ENCODE peak calls at places on chromosomes 1 and 21, in six cellular contexts. R is AG09309, M is right atrium auricular region, Z is endothelial cell of umbilical vein, L is tibial artery, T is HFF-Myc. Q is an unnamed sample.

GRCh38 chr1:247102381-247102780 is 1.8 kb downstream of the ZNF669 start:
- DNase-seq in L (no peak), M (no peak), Z (no peak), R (no peak), T (no peak), Q (peak)

GRCh38 chr21:14712121-14712520 is 166.0 kb upstream of the SAMSN1 start:
- DNase-seq in L (no peak), Z (peak), T (no peak), R (no peak), M (no peak), Q (peak)

GRCh38 chr1:246513619-246514343 is 6.7 kb upstream of the SMYD3 start:
- DNase-seq in Z (no peak), T (no peak), R (no peak), L (no peak), M (no peak), Q (no peak)

GRCh38 chr1:31381394-31382287 is 8.8 kb upstream of the FABP3 start:
- DNase-seq in T (no peak), Z (no peak), M (peak), R (no peak), L (no peak), Q (no peak)

GRCh38 chr21:35366348-35367085 is 317.4 kb upstream of the RUNX1 start:
- DNase-seq in L (no peak), T (no peak), M (no peak), R (peak), Z (no peak), Q (peak)

GRCh38 chr1:119782541-119783338 is 14.0 kb upstream of the HMGCS2 start:
- DNase-seq in L (no peak), M (no peak), T (no peak), Z (no peak), R (no peak), Q (no peak)

GRCh38 chr1:210629276-210629675 is 300.6 kb downstream of the HHAT start:
- DNase-seq in L (no peak), Z (no peak), M (no peak), R (no peak), T (no peak), Q (no peak)

GRCh38 chr1:54331843-54332688 is 74.1 kb downstream of the SSBP3 start:
- DNase-seq in R (no peak), T (no peak), Z (no peak), L (no peak), M (no peak), Q (no peak)

GRCh38 chr1:118113261-118113660 is 71.8 kb downstream of the SPAG17 start:
- DNase-seq in Z (peak), R (no peak), M (no peak), T (no peak), L (no peak), Q (no peak)

GRCh38 chr21:42089093-42089631 is 18.0 kb downstream of the UMODL1 start:
- DNase-seq in R (no peak), L (no peak), M (no peak), T (no peak), Z (no peak), Q (no peak)

DNA sequence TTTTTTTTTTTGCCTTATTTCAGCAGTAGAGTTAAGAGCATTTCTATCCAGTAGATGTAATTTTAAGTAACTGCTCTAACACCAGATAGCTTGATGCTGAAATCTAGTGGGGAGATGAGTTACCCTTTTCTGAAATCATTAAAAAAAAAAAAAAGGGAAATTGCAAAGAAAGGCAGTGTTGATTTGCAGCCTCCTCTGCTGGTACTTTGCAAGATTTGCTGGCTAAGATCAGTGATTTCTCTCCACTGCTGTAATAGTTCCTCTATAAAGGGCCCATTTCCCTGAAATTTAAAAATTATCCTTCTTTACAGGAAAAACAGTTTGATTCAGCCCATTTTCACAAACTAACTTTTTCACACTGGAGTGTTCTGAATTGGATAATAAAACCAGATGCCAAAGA is 120.6 kb downstream of the PTBP2 start:
- DNase-seq in T (no peak), Z (no peak), R (no peak), M (no peak), L (no peak), Q (peak)
- TF ChIP-seq CTCF in T (no peak), Z (no peak), R (peak), M (no peak), L (no peak), Q (peak)

DNA sequence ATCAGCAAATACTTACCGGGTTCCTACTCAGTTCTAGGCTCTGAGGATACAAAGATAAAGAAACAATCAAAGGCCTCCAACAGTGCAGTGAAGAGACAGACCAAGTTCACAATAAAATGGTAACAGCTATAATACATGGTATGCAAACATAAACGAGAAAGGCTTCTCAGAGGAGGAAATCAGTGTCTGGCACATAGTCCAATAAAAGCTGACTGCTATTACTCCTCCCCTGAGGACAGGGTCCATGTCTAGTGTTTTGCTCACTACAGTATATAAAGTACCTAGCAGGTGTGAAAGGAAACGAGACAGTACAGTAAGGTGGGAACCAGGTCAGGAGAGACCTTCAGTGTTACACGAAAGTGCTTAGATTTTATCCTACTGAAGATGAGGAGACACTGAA is 4.3 kb downstream of the RBM34 start:
- DNase-seq in T (no peak), L (no peak), R (no peak), Z (no peak), M (no peak), Q (no peak)
- H3K4me3 ChIP-seq in T (no peak), L (no peak), R (no peak), Z (no peak), M (no peak), Q (no peak)

DNA sequence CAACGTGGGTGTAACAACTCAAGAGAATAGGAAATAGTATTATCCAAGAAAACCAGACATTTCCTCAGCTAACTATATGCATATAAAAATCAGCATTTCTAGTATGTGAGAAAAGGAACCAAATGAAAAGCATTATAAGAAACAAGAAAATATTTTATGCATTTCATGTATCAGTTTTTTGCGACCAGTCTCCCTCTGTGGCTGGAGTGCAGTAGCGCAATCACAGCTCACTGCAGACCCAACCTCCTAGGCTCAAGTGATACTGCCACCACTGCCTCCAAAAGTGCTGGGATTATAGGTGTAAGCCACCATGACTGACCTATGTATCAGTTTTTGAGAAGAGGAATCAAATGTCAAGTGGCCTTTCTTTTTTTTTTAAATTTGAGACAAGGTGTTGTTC is 31.0 kb downstream of the SLC16A1 start:
- DNase-seq in L (no peak), Z (peak), R (no peak), T (no peak), M (no peak), Q (no peak)
- TF ChIP-seq CTCF in L (no peak), Z (peak), R (no peak), T (no peak), M (no peak), Q (peak)

DNA sequence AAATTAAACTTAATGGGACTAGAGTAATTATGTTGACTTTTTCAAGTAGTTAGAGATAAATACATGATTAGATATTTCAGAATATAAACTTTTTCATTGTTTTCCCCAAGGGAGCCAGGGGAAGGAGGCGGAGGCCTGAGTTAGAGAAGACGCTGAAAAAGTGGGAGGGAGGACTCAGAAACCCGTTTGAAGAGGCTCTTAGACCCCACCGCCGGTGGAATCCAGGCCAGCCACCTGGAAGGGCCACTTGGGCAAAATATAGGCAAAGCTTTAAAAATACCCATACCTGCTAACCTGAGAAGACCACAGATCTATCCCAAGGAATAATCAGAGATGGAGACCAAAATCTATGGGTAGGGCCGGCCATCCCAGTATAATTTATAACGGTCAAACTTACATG is 242.6 kb downstream of the PTPRU start:
- DNase-seq in R (no peak), Z (no peak), L (no peak), M (no peak), T (no peak), Q (no peak)
- H3K4me3 ChIP-seq in R (no peak), Z (no peak), L (no peak), M (no peak), T (no peak), Q (no peak)

DNA sequence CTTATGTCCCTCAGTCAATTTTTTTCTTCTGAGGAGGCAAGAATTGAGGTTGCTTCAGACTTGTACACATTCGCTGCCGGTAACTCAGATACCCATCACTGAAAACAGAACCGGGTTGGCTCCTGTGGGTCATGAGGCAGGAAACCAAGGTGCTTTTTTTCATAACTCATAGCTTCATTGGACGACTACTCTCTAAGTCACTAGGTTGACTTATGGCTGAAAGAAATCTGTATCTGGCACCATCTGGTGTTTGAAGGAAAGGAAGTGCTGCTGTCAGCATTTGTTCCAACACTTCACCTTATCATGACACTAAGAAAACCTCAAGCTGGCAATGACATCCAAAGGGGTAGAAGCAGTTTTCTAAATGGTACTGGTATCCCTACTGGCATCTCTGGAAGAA is 82.3 kb downstream of the TBX19 start:
- DNase-seq in L (no peak), M (no peak), R (no peak), Z (no peak), T (no peak), Q (no peak)
- TF ChIP-seq CTCF in L (no peak), M (no peak), R (no peak), Z (no peak), T (no peak), Q (no peak)

GRCh38 chr1:12172959-12173358 is 6.2 kb downstream of the TNFRSF1B start:
- DNase-seq in Z (no peak), M (no peak), T (no peak), R (no peak), L (no peak), Q (no peak)

GRCh38 chr1:12175456-12175797 is 8.6 kb downstream of the TNFRSF1B start:
- DNase-seq in M (no peak), R (no peak), L (no peak), T (no peak), Z (no peak), Q (no peak)

GRCh38 chr1:12172042-12172851 is 5.5 kb downstream of the TNFRSF1B start:
- DNase-seq in Z (no peak), L (no peak), T (no peak), M (no peak), R (no peak), Q (no peak)

GRCh38 chr1:12174789-12175455 is 8.1 kb downstream of the TNFRSF1B start:
- DNase-seq in M (peak), L (no peak), T (no peak), Z (peak), R (no peak), Q (peak)

GRCh38 chr1:12173631-12174121 is 6.9 kb downstream of the TNFRSF1B start:
- DNase-seq in T (no peak), M (no peak), L (peak), R (no peak), Z (no peak), Q (peak)
- H3K4me3 ChIP-seq in T (no peak), M (no peak), L (no peak), R (no peak), Z (no peak), Q (no peak)

GRCh38 chr1:235408503-235408960 is 41.3 kb downstream of the TBCE start:
- DNase-seq in R (no peak), M (no peak), Z (no peak), T (no peak), L (no peak), Q (peak)
- TF ChIP-seq CTCF in R (no peak), M (no peak), Z (no peak), T (no peak), L (no peak), Q (no peak)

GRCh38 chr1:43880604-43881003 is 53.0 kb upstream of the ARTN start:
- DNase-seq in T (no peak), L (no peak), R (no peak), M (no peak), Z (no peak), Q (no peak)

GRCh38 chr1:43878854-43879253 is 54.7 kb upstream of the ARTN start:
- DNase-seq in R (no peak), M (no peak), L (no peak), T (no peak), Z (no peak), Q (no peak)

GRCh38 chr1:43881415-43881814 is 52.2 kb upstream of the ARTN start:
- DNase-seq in M (no peak), T (peak), Z (no peak), L (peak), R (no peak), Q (peak)

GRCh38 chr1:43879414-43879813 is 54.2 kb upstream of the ARTN start:
- DNase-seq in R (peak), Z (no peak), M (no peak), T (no peak), L (no peak), Q (no peak)

DNA sequence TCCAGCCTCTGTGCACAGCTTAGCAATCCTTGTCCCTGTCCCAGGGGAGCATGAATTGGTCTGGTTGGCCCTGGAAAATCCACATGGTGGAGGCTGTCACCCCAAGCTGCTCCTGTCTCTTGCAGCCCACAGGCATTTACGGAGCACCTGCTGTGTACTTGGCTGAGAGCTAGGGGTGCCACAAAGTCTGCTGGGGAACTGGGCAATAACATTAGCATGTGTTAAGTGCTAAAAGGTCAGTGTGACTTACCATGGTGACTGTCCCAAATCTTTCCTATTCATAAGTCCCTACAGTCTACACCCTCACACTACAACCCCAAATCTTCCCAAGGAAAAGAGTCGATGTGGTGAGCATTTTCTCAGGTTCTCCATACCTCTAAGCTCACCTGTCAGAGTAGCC is 53.6 kb upstream of the ARTN start:
- DNase-seq in M (no peak), Z (no peak), L (no peak), T (no peak), R (no peak), Q (no peak)
- H3K4me3 ChIP-seq in M (no peak), Z (no peak), L (no peak), T (no peak), R (no peak), Q (no peak)

GRCh38 chr1:35111106-35111505 is 31.9 kb downstream of the ZMYM1 start:
- DNase-seq in T (no peak), M (no peak), L (no peak), R (peak), Z (no peak), Q (peak)

GRCh38 chr1:35115459-35116383 is 36.5 kb downstream of the ZMYM1 start:
- DNase-seq in Z (peak), R (no peak), M (no peak), L (no peak), T (no peak), Q (peak)

GRCh38 chr1:35112668-35113067 is 33.5 kb downstream of the ZMYM1 start:
- DNase-seq in M (no peak), T (no peak), L (no peak), Z (peak), R (no peak), Q (peak)
- TF ChIP-seq CTCF in M (no peak), T (no peak), L (no peak), Z (no peak), R (no peak), Q (peak)

DNA sequence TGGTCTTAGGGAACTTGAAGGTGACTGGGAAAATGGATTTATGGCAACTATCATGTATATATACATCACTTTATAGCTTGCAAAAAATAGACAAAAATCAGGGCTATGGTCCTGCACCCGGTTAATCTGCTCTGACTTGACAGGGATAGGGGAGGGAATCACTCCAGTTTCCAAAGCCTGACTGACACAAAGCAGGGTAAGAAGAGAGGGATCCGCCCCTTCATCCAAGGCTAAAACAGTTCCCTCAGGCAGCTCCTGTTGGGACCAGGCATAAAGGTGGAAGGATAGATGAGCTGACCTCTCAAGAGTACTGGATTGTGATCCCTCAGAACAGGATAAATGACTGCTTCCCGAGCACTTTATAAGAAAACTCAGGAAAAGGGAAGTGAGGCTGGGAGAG is 1.4 kb downstream of the PBXIP1 start:
- DNase-seq in L (no peak), Z (no peak), R (no peak), T (no peak), M (no peak), Q (no peak)
- H3K4me3 ChIP-seq in L (peak), Z (no peak), R (no peak), T (no peak), M (no peak), Q (no peak)

Q was measured in choroid plexus epithelial cell.